ENCODE peak calls at places on chromosomes 4 and X, in nine cellular contexts. M is HepG2, Y is tibial nerve, Z is K562, V is upper lobe of left lung, J is stomach, U is transverse colon, C is A549, S is ovary. A is an unnamed sample.

GRCh38 chrX:27838176-27838575 is 30.4 kb downstream of the MAGEB10 start:
- DNase-seq in M (no peak), Y (no peak), Z (no peak), V (no peak), J (no peak), U (no peak), C (no peak), S (no peak), A (no peak)

GRCh38 chr4:167642250-167642649 is 408.0 kb upstream of the SPOCK3 start:
- DNase-seq in M (no peak), Y (no peak), Z (no peak), V (no peak), J (no peak), U (no peak), C (no peak), S (no peak), A (no peak)

GRCh38 chr4:113945906-113946305 is 33.5 kb downstream of the ARSJ start:
- DNase-seq in M (no peak), Y (no peak), Z (no peak), V (no peak), J (no peak), U (no peak), C (no peak), S (no peak), A (no peak)

GRCh38 chr4:128161138-128161537 is 100.0 kb downstream of the LARP1B start:
- DNase-seq in M (no peak), Y (no peak), Z (no peak), V (no peak), J (no peak), U (no peak), C (no peak), S (no peak), A (no peak)

GRCh38 chrX:103155201-103155600 is 59.7 kb upstream of the BEX4 start:
- DNase-seq in M (no peak), Y (no peak), Z (no peak), V (no peak), J (no peak), U (no peak), C (no peak), S (no peak), A (no peak)

GRCh38 chrX:112664928-112665327 is 14.8 kb downstream of the LHFPL1 start:
- DNase-seq in M (no peak), Y (no peak), Z (no peak), V (no peak), J (no peak), U (no peak), C (no peak), S (no peak), A (no peak)

GRCh38 chr4:169066934-169067333 is 56.9 kb upstream of the CBR4 start:
- DNase-seq in M (no peak), Y (no peak), Z (no peak), V (no peak), J (no peak), U (no peak), C (no peak), S (no peak), A (no peak)

GRCh38 chr4:138967313-138967712 is 48.3 kb upstream of the NOCT start:
- DNase-seq in M (peak; percentile 90), Y (no peak), Z (no peak), V (no peak), J (no peak), U (no peak), C (no peak), S (no peak), A (no peak)

GRCh38 chr4:56757821-56758400 is 63.6 kb downstream of the SPINK2 start:
- DNase-seq in M (peak; percentile 47), Y (peak; percentile 7), Z (no peak), V (no peak), J (peak; percentile 34), U (peak; percentile 69), C (peak; percentile 68), S (peak; percentile 21), A (no peak)

GRCh38 chrX:29617276-29617675 is 598.1 kb upstream of the MAGEB2 start:
- DNase-seq in M (no peak), Y (no peak), Z (no peak), V (no peak), J (no peak), U (no peak), C (no peak), S (no peak), A (no peak)

GRCh38 chr4:104066533-104066932 is 346.7 kb upstream of the TACR3 start:
- DNase-seq in M (no peak), Y (no peak), Z (peak; percentile 26), V (no peak), J (no peak), U (no peak), C (no peak), S (no peak), A (no peak)

GRCh38 chr4:5651089-5651488 is 57.3 kb downstream of the EVC2 start:
- DNase-seq in M (no peak), Y (no peak), Z (no peak), V (no peak), J (no peak), U (no peak), C (no peak), S (no peak), A (no peak)

GRCh38 chr4:182799515-182800215 is 117.5 kb downstream of the DCTD start:
- DNase-seq in M (no peak), Y (no peak), Z (no peak), V (peak; percentile 86), J (no peak), U (no peak), C (no peak), S (no peak), A (no peak)

GRCh38 chrX:30147996-30148643 is 67.2 kb upstream of the MAGEB2 start:
- DNase-seq in M (no peak), Y (no peak), Z (no peak), V (peak; percentile 29), J (no peak), U (no peak), C (no peak), S (no peak), A (no peak)

GRCh38 chr4:42767669-42768068 is 110.8 kb upstream of the ATP8A1 start:
- DNase-seq in M (no peak), Y (no peak), Z (no peak), V (no peak), J (no peak), U (no peak), C (no peak), S (no peak), A (no peak)

GRCh38 chrX:7828594-7828993 is 14.4 kb upstream of the VCX start:
- DNase-seq in M (peak; percentile 1), Y (no peak), Z (peak; percentile 5), V (no peak), J (no peak), U (no peak), C (no peak), S (no peak), A (no peak)

GRCh38 chr4:33453916-33454315 is 2733.7 kb downstream of the PCDH7 start:
- DNase-seq in M (no peak), Y (no peak), Z (no peak), V (no peak), J (no peak), U (no peak), C (no peak), S (no peak), A (no peak)

GRCh38 chr4:170051402-170051801 is 25.2 kb upstream of the MFAP3L start:
- DNase-seq in M (no peak), Y (no peak), Z (no peak), V (no peak), J (no peak), U (no peak), C (no peak), S (no peak), A (no peak)

GRCh38 chr4:109728385-109728784 is 1.5 kb downstream of the PLA2G12A start:
- DNase-seq in M (no peak), Y (no peak), Z (no peak), V (no peak), J (no peak), U (no peak), C (no peak), S (no peak), A (no peak)
- TF ChIP-seq EP300 in M (no peak), Y (no peak), Z (no peak), V (no peak), J (no peak), U (no peak), C (no peak), S (no peak), A (no peak)

DNA sequence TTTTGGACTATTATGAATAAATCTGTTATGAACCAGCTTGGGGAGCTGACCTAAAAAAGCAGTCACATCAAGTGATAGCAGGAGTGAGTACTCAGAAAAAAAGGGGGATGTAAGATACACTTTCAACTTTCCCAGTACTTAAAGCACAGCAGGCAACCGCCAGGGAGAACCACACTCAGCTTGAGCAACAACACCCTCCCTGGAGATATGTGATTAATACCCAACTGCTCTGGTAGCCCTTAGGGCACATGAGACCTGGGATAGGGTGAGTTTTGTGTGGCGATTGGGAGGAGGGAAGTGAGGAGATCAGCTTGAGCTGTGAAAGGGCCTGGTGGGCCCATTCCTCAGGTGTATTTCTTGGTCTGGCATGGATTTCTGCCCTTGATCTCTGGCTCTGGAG is 220.3 kb upstream of the SFRP2 start:
- DNase-seq in M (no peak), Y (no peak), Z (no peak), V (no peak), J (no peak), U (no peak), C (no peak), S (no peak), A (no peak)
- TF ChIP-seq CTCF in M (no peak), Y (no peak), Z (no peak), V (no peak), J (no peak), U (no peak), C (no peak), S (no peak), A (no peak)

GRCh38 chr4:48228887-48229462 is 40.7 kb downstream of the TEC start:
- DNase-seq in M (no peak), Y (no peak), Z (no peak), V (no peak), J (no peak), U (no peak), C (no peak), S (no peak), A (no peak)
- TF ChIP-seq EP300 in M (no peak), Y (no peak), Z (no peak), V (no peak), J (no peak), U (no peak), C (no peak), S (no peak), A (no peak)

GRCh38 chrX:76184276-76184675 is 11.4 kb downstream of the PBDC1 start:
- DNase-seq in M (no peak), Y (no peak), Z (no peak), V (no peak), J (no peak), U (no peak), C (no peak), S (no peak), A (no peak)

DNA sequence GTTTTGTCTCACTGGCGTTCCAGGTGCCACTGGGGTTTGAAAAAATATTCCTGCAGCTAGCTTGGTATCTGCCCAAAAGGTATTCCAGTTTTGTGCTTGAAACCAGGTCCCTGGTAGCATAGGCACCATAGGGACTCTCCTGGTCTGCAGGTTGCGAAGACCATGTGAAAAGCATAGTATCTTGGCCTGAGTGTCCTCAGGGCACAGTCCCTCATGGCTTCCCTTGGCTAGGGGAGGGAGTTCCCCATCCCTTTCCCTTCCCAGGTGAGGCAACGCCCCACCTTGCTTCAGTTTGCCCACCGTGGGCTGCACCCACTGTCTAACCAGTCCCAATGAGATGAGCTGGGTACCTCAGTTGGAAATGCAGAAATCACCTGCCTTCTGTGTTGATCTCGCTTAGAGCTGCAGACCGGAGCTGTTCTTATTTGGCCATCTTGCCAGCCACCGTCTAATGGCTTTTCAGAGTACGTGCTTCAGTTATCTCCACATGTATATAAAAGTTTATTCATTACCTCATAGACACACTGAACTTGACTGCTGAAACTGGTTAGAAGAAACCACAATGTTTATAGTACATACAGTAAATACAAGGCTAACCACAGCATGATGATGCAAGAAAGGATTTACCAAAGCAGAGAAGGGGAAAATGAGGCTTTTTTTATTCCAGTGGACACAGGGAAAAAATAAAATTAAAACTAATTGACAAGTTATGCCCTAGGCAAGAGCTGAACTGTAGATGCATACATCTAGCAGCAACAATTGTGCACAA is 10.6 kb downstream of the PBDC1 start:
- DNase-seq in M (peak; percentile 59), Y (no peak), Z (no peak), V (no peak), J (no peak), U (no peak), C (no peak), S (no peak), A (no peak)
- TF ChIP-seq CTCF in M (no peak), Y (no peak), Z (no peak), V (no peak), J (no peak), U (no peak), C (no peak), S (no peak), A (no peak)

A was measured in suprapubic skin.